ENCODE peak calls at places on chromosomes 5 and 9, in eight cellular contexts. V is activated CD8-positive, alpha-beta T cell treated with anti-CD3 and anti-CD28 coated beads, Interleukin-2, amount 10 ng/mL, durations not matched to agents 7 days and 5 days; E is activated CD4-positive, CD25-positive, alpha-beta regulatory T cell; I is M059J; H is cardiac fibroblast; O is B cell; R is heart left ventricle; Q is stimulated activated CD4-positive, alpha-beta T cell treated with anti-CD3 and anti-CD28 coated beads, Interleukin-1b, Interleukin-23, amount 100 ng/mL, for 1 hour. Z is an unnamed sample.

GRCh38 chr9:87350915-87351314 is 146.8 kb upstream of the DAPK1 start:
- DNase-seq in R (no peak), E (no peak), H (peak), Q (no peak), V (no peak), O (no peak), I (peak), Z (no peak)

GRCh38 chr5:111068208-111068607 is 3.3 kb upstream of the TSLP start:
- DNase-seq in H (peak), I (no peak), O (no peak), R (no peak), E (no peak), Q (no peak), V (no peak), Z (no peak)

GRCh38 chr5:115309751-115310370 is 13.4 kb upstream of the CCDC112 start:
- DNase-seq in I (peak), V (no peak), E (no peak), O (peak), Q (no peak), R (no peak), H (peak), Z (no peak)

GRCh38 chr5:62206150-62206829 is 99.7 kb upstream of the KIF2A start:
- DNase-seq in I (peak), Q (no peak), E (no peak), V (no peak), O (no peak), H (no peak), R (no peak), Z (no peak)

GRCh38 chr5:78597858-78598415 is 50.6 kb downstream of the LHFPL2 start:
- DNase-seq in E (no peak), H (peak), Q (no peak), R (no peak), O (no peak), I (peak), V (no peak), Z (no peak)

GRCh38 chr9:21674894-21675293 is 127.5 kb upstream of the MTAP start:
- DNase-seq in V (no peak), H (peak), E (no peak), I (peak), Q (no peak), O (no peak), R (no peak), Z (no peak)

GRCh38 chr5:139906661-139907060 is 111.1 kb downstream of the PSD2 start:
- DNase-seq in I (no peak), V (no peak), R (no peak), Q (no peak), H (no peak), E (no peak), O (no peak), Z (no peak)

GRCh38 chr9:20985851-20986600 is 45.4 kb downstream of the HACD4 start:
- DNase-seq in H (no peak), R (no peak), Q (no peak), V (no peak), O (no peak), E (no peak), I (no peak), Z (no peak)

GRCh38 chr9:2727966-2728613 is 10.8 kb downstream of the KCNV2 start:
- DNase-seq in V (peak), Q (no peak), O (peak), R (peak), E (no peak), I (peak), H (peak), Z (peak)

GRCh38 chr5:10633271-10634049 is 69.6 kb downstream of the ANKRD33B start:
- DNase-seq in V (peak), O (peak), I (no peak), R (peak), Q (no peak), H (no peak), E (peak), Z (peak)

GRCh38 chr9:134186471-134187109 is 22.2 kb upstream of the RNU6ATAC start:
- DNase-seq in O (no peak), Q (no peak), H (no peak), R (no peak), V (no peak), E (no peak), I (no peak), Z (no peak)

GRCh38 chr5:43042176-43042625 is 2.1 kb upstream of the ANXA2R start:
- DNase-seq in H (peak), O (peak), R (peak), E (peak), Q (no peak), V (peak), I (peak), Z (peak)

GRCh38 chr5:82422751-82423181 is 144.6 kb upstream of the RPS23 start:
- DNase-seq in H (peak), I (no peak), E (no peak), Q (no peak), R (no peak), V (no peak), O (no peak), Z (no peak)

GRCh38 chr5:683619-684481 is 9.3 kb downstream of the TPPP start:
- DNase-seq in I (no peak), H (no peak), Q (no peak), R (no peak), O (no peak), E (no peak), V (peak), Z (no peak)

GRCh38 chr5:51225671-51226419 is 157.4 kb upstream of the ISL1 start:
- DNase-seq in E (no peak), Q (no peak), H (no peak), V (no peak), I (no peak), O (no peak), R (no peak), Z (no peak)

GRCh38 chr5:55338810-55339243 is 31.0 kb downstream of the MTREX start:
- DNase-seq in E (no peak), Q (no peak), V (no peak), I (no peak), O (peak), H (peak), R (no peak), Z (no peak)

GRCh38 chr9:29974197-29974596 is 2400.9 kb upstream of the C9orf72 start:
- DNase-seq in H (no peak), V (no peak), E (no peak), Q (no peak), R (no peak), I (peak), O (no peak), Z (no peak)

GRCh38 chr5:150576449-150576949 is 64.0 kb upstream of the SYNPO start:
- DNase-seq in V (no peak), Q (no peak), O (no peak), H (no peak), E (no peak), I (no peak), R (no peak), Z (no peak)

GRCh38 chr5:10453564-10453963 is 11.9 kb downstream of the ROPN1L start:
- DNase-seq in V (no peak), Q (no peak), O (no peak), R (no peak), H (peak), E (no peak), I (peak), Z (no peak)

GRCh38 chr5:168047043-168047668 is 244.3 kb upstream of the WWC1 start:
- DNase-seq in E (no peak), O (no peak), R (no peak), Q (no peak), I (peak), V (peak), H (peak), Z (no peak)

GRCh38 chr9:18905033-18905882 is 127.8 kb downstream of the SAXO1 start:
- DNase-seq in Q (no peak), O (no peak), V (no peak), E (no peak), H (peak), R (no peak), I (peak), Z (no peak)

GRCh38 chr9:77569335-77569734 is 78.8 kb downstream of the GNA14 start:
- DNase-seq in H (no peak), I (no peak), V (no peak), Q (no peak), R (no peak), O (no peak), E (no peak), Z (no peak)